ENCODE peak calls at places on chromosomes 1 and 21, in four cellular contexts. T is neural progenitor cell, E is IMR-90, L is left ventricle myocardium inferior. R is an unnamed sample. For H3K4me1, the result is how much of the 10 kb centered on the place peaks cover.

GRCh38 chr1:85865183-85865582 is 156.9 kb upstream of the ZNHIT6 start:
- DNase-seq in T (no peak), E (peak), L (no peak), R (no peak)

GRCh38 chr1:66452982-66453381 is 81.0 kb upstream of the SGIP1 start:
- DNase-seq in T (no peak), E (no peak), L (no peak), R (no peak)

GRCh38 chr1:178931843-178932551 is 61.1 kb upstream of the ANGPTL1 start:
- DNase-seq in T (no peak), E (peak), L (peak), R (no peak)

GRCh38 chr1:44025816-44026215 is 5.4 kb downstream of the SLC6A9 start:
- DNase-seq in T (no peak), E (no peak), L (no peak), R (no peak)

GRCh38 chr1:37890378-37891014 is 31.1 kb upstream of the MTF1 start:
- DNase-seq in T (peak), E (peak), L (no peak), R (no peak)

GRCh38 chr1:80731241-80731894 is 1069.4 kb upstream of the ADGRL2 start:
- DNase-seq in T (no peak), E (no peak), L (peak), R (no peak)

GRCh38 chr21:33080776-33081175 is 10.8 kb downstream of the OLIG1 start:
- DNase-seq in T (no peak), E (no peak), L (no peak), R (no peak)

GRCh38 chr1:56448937-56449336 is 130.4 kb downstream of the PLPP3 start:
- DNase-seq in T (no peak), E (peak), L (no peak), R (no peak)

GRCh38 chr21:41229527-41230248 is 61.7 kb downstream of the BACE2 start:
- DNase-seq in T (no peak), E (no peak), L (no peak), R (no peak)

DNA sequence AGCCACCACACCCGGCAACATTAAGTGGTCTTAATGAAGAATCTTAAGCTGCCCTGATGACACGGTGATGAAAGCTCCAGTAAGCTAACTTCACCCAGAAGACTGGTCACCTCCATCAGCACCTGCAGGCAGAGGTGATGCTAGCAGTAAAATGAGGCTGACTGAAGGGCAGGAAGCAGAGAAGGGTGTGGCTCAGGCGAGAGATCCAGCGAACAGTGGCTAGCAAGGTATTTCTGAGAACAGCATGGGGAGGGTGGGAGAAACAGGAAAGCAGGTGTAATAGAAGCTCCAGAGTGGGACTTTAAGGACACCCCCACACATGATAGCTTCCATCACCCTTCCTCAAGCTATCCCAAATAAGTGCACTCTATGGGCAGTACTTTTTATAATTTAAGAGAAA is 15.9 kb upstream of the DISP1 start:
- DNase-seq in T (no peak), E (no peak), L (no peak), R (no peak)
- H3K27ac ChIP-seq in T (no peak), E (no peak), L (no peak), R (no peak)

GRCh38 chr1:111465754-111466153 is 8.0 kb upstream of the C1orf162 start:
- DNase-seq in T (no peak), E (no peak), L (no peak), R (no peak)
- H3K4me1 ChIP-seq in T (under half), E (under half), L (under half), R (under half)

GRCh38 chr1:245453556-245453955 is 298.8 kb downstream of the KIF26B start:
- DNase-seq in T (no peak), E (no peak), L (no peak), R (no peak)

GRCh38 chr1:245444971-245445370 is 290.2 kb downstream of the KIF26B start:
- DNase-seq in T (no peak), E (no peak), L (no peak), R (no peak)

GRCh38 chr1:245444181-245444580 is 289.4 kb downstream of the KIF26B start:
- DNase-seq in T (no peak), E (no peak), L (no peak), R (no peak)

DNA sequence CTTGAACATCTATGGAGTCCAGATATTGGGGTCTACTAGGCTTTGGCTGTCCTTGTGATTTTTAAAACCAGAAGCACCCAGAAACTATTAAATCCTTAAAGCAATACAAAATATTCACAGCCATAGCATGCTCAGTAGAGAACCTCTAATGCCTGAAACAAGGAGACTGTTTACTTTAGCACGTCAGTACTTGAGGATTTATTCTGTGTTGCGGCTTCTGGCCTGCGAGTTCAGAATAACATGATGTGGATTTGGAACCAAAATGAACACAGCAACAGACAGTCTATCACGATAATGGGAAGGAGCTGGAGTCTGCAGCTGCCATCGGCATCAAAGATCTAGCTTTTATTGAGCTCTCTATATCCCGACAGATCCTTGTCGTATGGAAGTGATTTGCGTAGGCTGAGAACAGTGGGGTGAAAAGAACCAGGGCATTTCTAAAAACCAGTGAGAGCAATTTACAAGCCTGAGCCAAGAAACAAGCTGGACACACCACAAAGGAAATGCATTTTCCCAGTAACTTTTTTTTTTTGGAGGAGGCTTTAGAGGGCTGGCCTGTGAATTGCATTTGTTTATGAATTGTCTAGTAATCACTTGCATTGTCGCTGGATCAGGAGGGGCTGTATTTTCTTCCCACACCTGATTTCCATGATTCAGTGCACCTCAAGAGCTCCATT is 294.2 kb downstream of the KIF26B start:
- DNase-seq in T (no peak), E (peak), L (no peak), R (no peak)
- H3K4me3 ChIP-seq in T (no peak), E (peak), L (no peak), R (no peak)

GRCh38 chr1:23619299-23620188 is 60.2 kb upstream of the ID3 start:
- DNase-seq in T (peak), E (peak), L (no peak), R (no peak)

GRCh38 chr1:23620605-23621004 is 61.3 kb upstream of the ID3 start:
- DNase-seq in T (no peak), E (no peak), L (no peak), R (no peak)

GRCh38 chr1:23616292-23616822 is 57.1 kb upstream of the ID3 start:
- DNase-seq in T (no peak), E (no peak), L (no peak), R (no peak)

GRCh38 chr1:23617019-23617418 is 57.7 kb upstream of the ID3 start:
- DNase-seq in T (no peak), E (no peak), L (no peak), R (no peak)

GRCh38 chr1:23618586-23619083 is 59.3 kb upstream of the ID3 start:
- DNase-seq in T (no peak), E (no peak), L (no peak), R (no peak)
- H3K27ac ChIP-seq in T (no peak), E (no peak), L (no peak), R (no peak)

DNA sequence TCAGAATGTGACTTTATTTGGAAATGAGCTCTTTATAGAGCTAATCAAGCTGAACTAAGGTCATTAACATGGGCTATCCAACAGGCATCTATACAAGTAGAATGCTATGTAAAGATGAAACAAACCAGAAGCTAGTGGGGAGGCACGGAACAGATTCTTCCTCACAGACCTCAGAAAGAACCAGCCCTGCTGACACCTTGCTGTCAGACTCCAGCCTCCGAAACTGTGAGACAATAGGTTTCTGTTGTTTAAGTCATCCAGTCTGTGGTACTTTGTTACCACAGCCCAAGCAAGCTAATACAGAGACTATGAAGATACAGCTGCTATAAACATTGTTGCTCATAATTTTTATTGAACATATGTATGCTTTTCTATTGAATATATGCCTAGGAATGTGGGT is 406.3 kb upstream of the CHRM3 start:
- DNase-seq in T (no peak), E (no peak), L (no peak), R (no peak)
- H3K4me1 ChIP-seq in T (under half), E (under half), L (under half), R (under half)

GRCh38 chr1:204630460-204630905 is 55.1 kb downstream of the LRRN2 start:
- DNase-seq in T (peak), E (no peak), L (no peak), R (no peak)
- H3K4me3 ChIP-seq in T (no peak), E (no peak), L (no peak), R (no peak)

DNA sequence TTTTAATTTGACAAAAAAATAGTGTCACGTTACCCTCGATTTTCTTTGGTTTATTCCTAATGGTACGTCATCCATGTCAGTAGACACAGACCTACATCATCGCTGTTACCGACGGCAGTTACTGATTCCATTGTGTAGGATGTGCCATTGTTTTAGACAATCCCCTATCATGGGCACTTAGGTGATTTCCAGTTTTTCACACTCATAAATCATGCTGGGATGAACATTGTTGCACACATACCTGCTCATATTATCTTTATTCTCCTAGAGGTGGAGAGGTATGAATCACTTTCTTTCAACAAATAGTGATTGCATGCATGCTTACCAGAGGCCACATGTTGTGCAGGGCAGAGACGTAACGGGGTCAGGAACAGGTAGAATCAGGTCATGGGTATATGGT is 79.7 kb upstream of the EFHD2 start:
- DNase-seq in T (no peak), E (no peak), L (no peak), R (no peak)
- H3K27ac ChIP-seq in T (no peak), E (no peak), L (peak), R (no peak)

GRCh38 chr1:152182942-152183341 is 23.9 kb upstream of the RPTN start:
- DNase-seq in T (no peak), E (peak), L (no peak), R (peak)

GRCh38 chr1:152182431-152182830 is 23.4 kb upstream of the RPTN start:
- DNase-seq in T (no peak), E (no peak), L (no peak), R (no peak)

DNA sequence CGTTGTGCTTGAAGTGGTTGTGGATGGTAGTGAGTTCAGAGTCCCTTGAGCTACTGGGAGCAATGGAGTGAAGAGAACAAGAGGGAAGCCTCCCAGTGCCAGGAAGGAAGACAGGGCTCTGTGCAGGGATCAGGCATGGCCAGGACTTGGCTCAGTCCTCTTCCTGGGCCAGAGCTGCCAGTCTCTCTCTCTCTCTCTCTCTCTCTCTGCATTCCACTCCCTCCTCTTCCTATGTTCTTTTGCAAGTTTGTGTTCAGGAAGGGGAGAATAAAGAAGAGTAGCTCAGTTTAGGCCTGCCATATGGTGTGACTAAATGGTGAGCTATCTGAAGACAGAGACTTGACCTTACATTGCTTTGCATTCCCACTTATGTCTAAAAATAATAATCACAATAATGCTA is 20.5 kb upstream of the RPTN start:
- DNase-seq in T (no peak), E (no peak), L (no peak), R (no peak)
- H3K4me1 ChIP-seq in T (under half), E (under half), L (under half), R (under half)

GRCh38 chr1:2212167-2212541 is 16.0 kb upstream of the SKI start:
- DNase-seq in T (peak), E (peak), L (peak), R (no peak)
- H3K4me3 ChIP-seq in T (peak), E (no peak), L (peak), R (no peak)

GRCh38 chr1:203534012-203534411 is 40.1 kb downstream of the OPTC start:
- DNase-seq in T (no peak), E (no peak), L (no peak), R (no peak)

GRCh38 chr1:203536981-203537455 is 43.1 kb downstream of the OPTC start:
- DNase-seq in T (no peak), E (peak), L (no peak), R (no peak)

GRCh38 chr1:203537806-203538464 is 44.0 kb downstream of the OPTC start:
- DNase-seq in T (no peak), E (peak), L (no peak), R (no peak)

GRCh38 chr1:203536575-203536974 is 42.6 kb downstream of the OPTC start:
- DNase-seq in T (no peak), E (peak), L (no peak), R (no peak)

DNA sequence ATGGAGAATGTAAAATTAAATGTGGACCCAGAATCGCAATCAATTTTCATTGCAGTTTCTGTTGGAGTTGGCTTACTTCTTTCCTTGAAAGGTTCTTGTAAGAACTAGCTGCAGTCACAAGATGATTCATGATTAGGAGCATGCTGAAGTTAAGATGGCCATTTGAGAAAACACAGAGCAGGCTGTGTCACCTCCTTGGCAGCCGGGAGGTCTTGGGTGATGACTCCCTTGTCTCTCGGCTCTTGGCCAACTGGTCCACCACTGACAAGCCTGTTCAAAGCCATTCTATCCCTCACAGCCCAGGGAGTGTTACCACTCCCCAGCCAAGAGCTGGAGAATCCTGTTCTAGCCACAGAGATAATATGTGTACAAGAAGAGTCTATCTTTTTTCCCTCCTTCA is 40.6 kb downstream of the OPTC start:
- DNase-seq in T (peak), E (peak), L (peak), R (peak)
- H3K27ac ChIP-seq in T (no peak), E (peak), L (no peak), R (peak)